ENCODE peak calls at places on chromosomes 7 and 10, in eight cellular contexts. I, P, S, N, W, T, K and U are unnamed samples.

GRCh38 chr7:87474533-87475358 is 734 bp downstream of the ABCB4 start:
- DNase-seq in P (no peak), I (peak), S (no peak), T (no peak), K (no peak), N (peak), W (no peak), U (no peak)

GRCh38 chr10:48450811-48451466 is 144.5 kb downstream of the MAPK8 start:
- DNase-seq in N (no peak), I (no peak), T (peak), S (no peak), P (no peak), W (peak), K (no peak), U (peak)

GRCh38 chr10:21927601-21928000 is 75.9 kb downstream of the DNAJC1 start:
- DNase-seq in T (no peak), P (no peak), S (peak), I (no peak), N (no peak), K (no peak), W (no peak), U (no peak)

GRCh38 chr7:148472406-148472805 is 118.2 kb upstream of the C7orf33 start:
- DNase-seq in I (no peak), S (peak), N (no peak), W (no peak), T (no peak), K (no peak), P (no peak), U (no peak)

GRCh38 chr7:30027065-30027456 is 559 bp upstream of the FKBP14 start:
- DNase-seq in S (peak), K (no peak), P (no peak), T (no peak), W (no peak), N (peak), I (no peak), U (no peak)

GRCh38 chr7:133742709-133743538 is 384.2 kb upstream of the LRGUK start:
- DNase-seq in T (peak), P (no peak), N (peak), S (peak), I (peak), K (peak), W (no peak), U (no peak)

GRCh38 chr10:81303656-81304055 is 571.3 kb upstream of the NRG3 start:
- DNase-seq in K (no peak), T (no peak), S (peak), W (no peak), P (no peak), N (no peak), I (no peak), U (no peak)

GRCh38 chr10:95511314-95511713 is 49.9 kb downstream of the SORBS1 start:
- DNase-seq in T (no peak), I (no peak), P (no peak), W (no peak), N (no peak), S (no peak), K (no peak), U (no peak)

GRCh38 chr10:32577448-32577847 is 131.5 kb downstream of the CCDC7 start:
- DNase-seq in K (no peak), S (peak), T (no peak), I (no peak), P (no peak), W (no peak), N (no peak), U (no peak)

GRCh38 chr7:46450871-46451270 is 529.8 kb upstream of the IGFBP3 start:
- DNase-seq in W (no peak), I (no peak), S (no peak), K (no peak), P (no peak), N (no peak), T (no peak), U (no peak)

GRCh38 chr7:116173051-116174028 is 37.0 kb upstream of the TES start:
- DNase-seq in W (no peak), P (no peak), T (no peak), N (no peak), I (peak), K (peak), S (peak), U (no peak)

GRCh38 chr10:103491729-103492364 is 1.7 kb upstream of the NEURL1 start:
- DNase-seq in N (peak), S (peak), P (no peak), T (peak), I (no peak), W (no peak), K (no peak), U (no peak)

GRCh38 chr7:4242706-4243105 is 439.4 kb upstream of the FOXK1 start:
- DNase-seq in K (no peak), I (no peak), W (peak), N (no peak), T (no peak), S (no peak), P (no peak), U (peak)

GRCh38 chr7:146961617-146962016 is 845.0 kb downstream of the CNTNAP2 start:
- DNase-seq in K (no peak), I (no peak), W (no peak), T (no peak), P (no peak), S (peak), N (no peak), U (no peak)

GRCh38 chr7:66921396-66921917 is 432 bp downstream of the TMEM248 start:
- DNase-seq in S (peak), N (peak), K (peak), P (peak), T (no peak), I (peak), W (peak), U (peak)

GRCh38 chr7:112453505-112454171 is 3.4 kb downstream of the IFRD1 start:
- DNase-seq in W (no peak), T (no peak), S (peak), I (no peak), N (no peak), P (no peak), K (no peak), U (no peak)

GRCh38 chr7:150949971-150950491 is 28.1 kb downstream of the KCNH2 start:
- DNase-seq in K (no peak), N (no peak), I (no peak), W (no peak), S (no peak), P (no peak), T (peak), U (peak)

GRCh38 chr10:118504044-118504944 is 91.2 kb downstream of the PRLHR start:
- DNase-seq in P (no peak), I (peak), K (no peak), W (no peak), T (no peak), S (peak), N (no peak), U (no peak)

GRCh38 chr10:112811741-112812551 is 138.1 kb upstream of the TCF7L2 start:
- DNase-seq in T (no peak), K (no peak), S (peak), P (no peak), N (peak), W (peak), I (peak), U (no peak)

GRCh38 chr7:131196808-131197207 is 130.9 kb upstream of the MKLN1 start:
- DNase-seq in N (no peak), S (peak), W (no peak), P (no peak), I (no peak), T (no peak), K (no peak), U (no peak)

GRCh38 chr7:131197920-131198610 is 129.6 kb upstream of the MKLN1 start:
- DNase-seq in T (no peak), W (no peak), I (no peak), N (no peak), P (no peak), K (no peak), S (peak), U (no peak)

GRCh38 chr7:131190581-131190980 is 137.1 kb upstream of the MKLN1 start:
- DNase-seq in T (no peak), N (no peak), S (no peak), W (no peak), P (no peak), K (no peak), I (no peak), U (no peak)

GRCh38 chr7:131190146-131190545 is 137.5 kb upstream of the MKLN1 start:
- DNase-seq in P (no peak), N (peak), S (no peak), W (no peak), T (no peak), K (no peak), I (peak), U (peak)

GRCh38 chr7:131194070-131194865 is 133.4 kb upstream of the MKLN1 start:
- DNase-seq in K (no peak), T (no peak), P (no peak), W (no peak), N (no peak), S (peak), I (no peak), U (no peak)
- H3K27ac ChIP-seq in K (no peak), T (no peak), P (no peak), W (no peak), N (no peak), S (no peak), I (no peak), U (no peak)

DNA sequence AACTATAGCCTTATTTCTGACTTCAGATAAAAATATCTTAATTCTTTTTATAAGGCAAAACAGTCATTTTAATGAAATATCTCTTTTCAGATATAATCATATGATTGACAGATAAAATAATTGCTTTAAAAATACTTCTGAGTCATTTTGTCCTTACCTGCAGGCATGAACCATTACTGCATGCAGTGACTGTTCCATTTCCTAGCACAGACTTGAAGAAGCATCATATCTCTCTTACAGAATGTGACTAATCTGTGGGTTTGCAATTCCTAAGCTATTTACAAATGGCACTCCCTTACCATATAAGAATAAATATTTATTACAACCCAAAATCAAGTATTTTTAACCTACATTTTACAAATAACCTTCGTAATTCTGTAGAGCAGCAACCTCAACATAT is 120.7 kb downstream of the SRPK2 start:
- DNase-seq in K (no peak), N (no peak), P (no peak), T (no peak), I (no peak), W (no peak), S (peak), U (no peak)
- TF ChIP-seq CTCF in K (peak), N (no peak), P (no peak), T (no peak), I (no peak), W (peak), S (no peak), U (peak)

DNA sequence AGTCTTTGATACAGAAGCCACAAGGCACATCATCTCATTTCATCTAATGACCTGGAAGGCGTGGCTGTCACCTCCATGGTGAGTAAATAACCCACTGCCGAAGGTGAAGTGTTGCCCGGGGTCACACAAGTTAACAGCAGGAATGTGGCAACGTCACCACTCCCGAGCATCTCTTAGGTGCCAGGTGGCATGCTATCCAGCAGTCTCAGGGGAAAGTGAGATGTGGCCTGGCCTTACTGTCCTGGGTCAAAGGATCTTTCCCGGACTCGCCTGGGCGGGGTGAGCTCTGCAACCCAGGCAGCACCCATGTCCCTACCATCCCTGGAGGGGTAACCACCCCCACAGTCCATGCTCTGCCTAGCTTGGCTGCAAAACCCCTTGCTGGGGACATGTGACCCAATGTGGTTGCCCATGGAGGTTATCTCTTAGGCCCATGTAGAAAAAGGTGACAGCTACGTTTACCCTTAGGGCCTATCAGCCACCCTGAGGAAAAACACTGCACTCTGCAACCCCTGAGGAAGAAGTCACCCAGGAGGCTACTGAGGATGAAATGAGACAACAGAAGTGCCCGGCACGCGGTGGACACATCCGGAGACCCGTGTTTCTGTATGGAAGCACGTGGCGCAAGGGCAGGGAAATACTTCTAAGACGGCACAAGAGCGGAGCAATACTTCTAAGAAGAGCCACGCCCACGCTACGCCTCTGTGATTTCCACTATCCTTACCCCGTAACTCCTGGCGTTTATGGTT is 52.0 kb downstream of the BAIAP2L1 start:
- DNase-seq in S (no peak), K (no peak), N (no peak), T (no peak), W (no peak), I (peak), P (no peak), U (no peak)
- H3K27ac ChIP-seq in S (no peak), K (no peak), N (no peak), T (no peak), W (no peak), I (no peak), P (no peak), U (no peak)

GRCh38 chr7:17239683-17240521 is 58.5 kb upstream of the AHR start:
- DNase-seq in P (no peak), T (no peak), K (no peak), N (no peak), I (no peak), S (peak), W (no peak), U (no peak)
- TF ChIP-seq CTCF in P (no peak), T (no peak), K (no peak), N (no peak), I (no peak), S (no peak), W (no peak), U (no peak)

GRCh38 chr7:99561735-99562051 is 3.3 kb downstream of the ZNF655 start:
- DNase-seq in N (no peak), I (no peak), K (no peak), S (no peak), P (no peak), W (no peak), T (no peak), U (no peak)

GRCh38 chr7:99562114-99562784 is 3.8 kb downstream of the ZNF655 start:
- DNase-seq in T (no peak), N (no peak), W (no peak), K (no peak), S (no peak), P (no peak), I (no peak), U (no peak)

GRCh38 chr7:99559276-99559915 is 954 bp downstream of the ZNF655 start:
- DNase-seq in N (no peak), W (no peak), P (no peak), K (no peak), S (no peak), I (no peak), T (no peak), U (no peak)

GRCh38 chr7:99562832-99563231 is 4.4 kb downstream of the ZNF655 start:
- DNase-seq in I (no peak), T (no peak), N (peak), S (peak), P (no peak), K (no peak), W (no peak), U (no peak)

DNA sequence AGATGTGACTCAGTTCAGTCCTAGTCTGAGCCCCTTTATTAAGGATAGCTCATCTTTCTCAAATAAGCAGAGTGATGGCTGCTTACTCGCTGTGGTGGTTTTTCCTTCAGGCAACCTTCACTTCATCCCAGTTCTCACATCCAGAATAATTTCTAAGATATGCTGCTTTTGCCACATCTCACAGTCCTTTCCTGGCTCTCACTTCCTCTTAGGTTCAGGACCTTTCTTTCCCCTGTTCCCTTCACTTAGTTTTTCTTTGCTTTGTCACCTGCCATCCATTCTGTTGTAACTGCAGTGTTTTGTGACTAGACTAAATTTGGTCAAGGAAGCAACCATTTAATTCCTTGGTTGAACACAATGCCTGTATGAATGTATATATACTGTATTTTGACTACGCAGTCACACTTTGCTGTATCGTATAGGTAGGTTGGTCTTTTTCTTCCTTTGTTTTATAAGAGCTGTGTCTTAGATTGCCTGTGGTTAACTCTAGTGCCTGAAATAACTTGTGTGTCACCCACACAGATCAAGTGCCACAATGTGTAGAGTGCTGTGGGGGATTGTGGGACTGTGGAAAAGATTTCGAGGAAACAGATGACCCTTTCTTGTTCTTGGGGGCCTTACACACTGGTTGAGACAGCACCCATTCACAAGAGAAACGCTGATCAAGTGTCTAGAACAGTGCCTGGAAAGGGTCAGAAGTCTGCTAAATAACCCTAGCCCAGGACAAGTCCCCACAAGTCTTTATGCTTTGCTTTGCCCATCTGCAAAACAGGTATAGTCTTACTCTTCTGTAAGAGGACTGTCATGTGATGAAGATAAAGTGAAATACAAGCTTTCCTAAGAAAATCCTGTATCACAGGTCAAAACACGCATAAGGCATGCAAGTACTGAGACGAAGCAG is 2.6 kb downstream of the ZNF655 start:
- DNase-seq in T (no peak), W (no peak), P (no peak), N (no peak), K (no peak), I (no peak), S (peak), U (no peak)
- H3K27ac ChIP-seq in T (no peak), W (no peak), P (no peak), N (peak), K (no peak), I (no peak), S (peak), U (no peak)

DNA sequence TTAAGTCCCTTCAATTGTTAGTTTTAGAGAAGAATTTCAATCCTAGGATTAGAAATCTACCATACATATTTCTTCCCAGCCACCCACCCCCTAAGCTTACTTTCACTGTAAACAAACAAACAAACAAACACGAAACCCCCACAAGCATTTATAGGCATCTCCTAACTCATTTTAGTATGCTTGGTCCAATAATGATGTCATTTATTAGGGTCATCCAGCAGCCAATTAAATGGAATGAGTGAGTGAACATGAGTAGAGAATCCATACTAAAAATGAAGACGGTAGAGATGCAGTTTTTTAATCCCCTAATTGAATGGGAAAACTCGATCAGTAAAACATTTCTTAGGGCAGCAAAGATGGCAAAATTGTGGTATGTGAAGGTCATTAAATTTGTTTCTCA is 3.2 kb downstream of the TAC1 start:
- DNase-seq in W (no peak), K (no peak), T (no peak), S (no peak), N (no peak), I (no peak), P (no peak), U (no peak)
- TF ChIP-seq CTCF in W (no peak), K (no peak), T (no peak), S (no peak), N (no peak), I (no peak), P (no peak), U (no peak)

GRCh38 chr10:126929391-126929790 is 24.2 kb downstream of the DOCK1 start:
- DNase-seq in P (no peak), W (no peak), I (no peak), T (no peak), S (no peak), K (no peak), N (no peak), U (peak)

GRCh38 chr10:126932516-126932915 is 27.3 kb downstream of the DOCK1 start:
- DNase-seq in W (no peak), K (no peak), T (no peak), S (no peak), P (no peak), I (no peak), N (no peak), U (no peak)

GRCh38 chr10:126930506-126931458 is 25.6 kb downstream of the DOCK1 start:
- DNase-seq in N (no peak), P (no peak), S (no peak), K (no peak), W (no peak), I (no peak), T (no peak), U (no peak)

GRCh38 chr10:126933116-126933515 is 27.9 kb downstream of the DOCK1 start:
- DNase-seq in I (no peak), P (no peak), S (no peak), W (no peak), T (no peak), K (no peak), N (no peak), U (no peak)

DNA sequence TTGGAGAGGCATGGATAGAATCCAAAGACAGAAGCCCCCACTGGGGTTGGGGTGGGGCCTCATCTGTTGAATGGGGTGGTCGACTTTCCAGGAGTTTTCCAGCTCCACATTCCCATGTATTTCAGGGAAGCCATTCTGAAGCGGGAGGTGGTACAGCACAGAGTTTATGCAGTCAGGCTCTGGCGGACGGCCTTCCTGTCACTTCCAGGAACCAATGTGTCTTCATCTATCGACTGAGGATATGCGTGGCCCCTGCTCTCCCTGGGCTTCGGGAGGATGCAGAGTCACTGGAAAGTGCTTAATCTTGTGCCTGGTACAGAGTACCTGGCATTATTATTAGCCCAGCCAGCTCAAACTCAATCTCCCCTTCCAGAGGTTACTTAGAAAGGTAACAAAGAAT is 26.3 kb downstream of the DOCK1 start:
- DNase-seq in N (peak), K (no peak), T (no peak), S (no peak), I (no peak), P (no peak), W (no peak), U (no peak)
- H3K27ac ChIP-seq in N (peak), K (peak), T (no peak), S (no peak), I (no peak), P (no peak), W (peak), U (no peak)

DNA sequence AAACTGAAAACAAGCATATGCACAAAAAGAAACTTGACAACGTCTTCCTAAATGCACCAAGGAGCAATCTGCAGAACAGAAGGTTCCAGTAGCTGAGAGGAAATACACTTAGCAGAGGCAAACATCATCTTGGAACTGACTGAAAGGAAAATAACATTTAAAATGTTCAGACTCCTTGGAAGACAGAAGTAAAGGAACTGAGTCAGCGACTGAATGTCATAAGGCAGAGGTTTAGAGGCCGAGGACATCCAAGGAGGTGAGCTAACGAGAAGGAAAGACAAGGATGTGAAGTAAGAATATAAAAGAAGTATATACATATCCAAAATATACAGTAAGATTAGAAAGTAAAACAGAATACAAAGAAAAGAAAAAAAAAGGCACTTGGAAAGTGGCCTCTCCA is 24.1 kb downstream of the SEMA3D start:
- DNase-seq in T (no peak), W (no peak), K (no peak), S (no peak), I (no peak), N (no peak), P (no peak), U (no peak)
- TF ChIP-seq CTCF in T (no peak), W (no peak), K (no peak), S (no peak), I (no peak), N (no peak), P (no peak), U (no peak)